ENCODE peak calls at places on chromosomes 7 and 10, in seven cellular contexts. Z, O, H, V, F, S and W are unnamed samples.

GRCh38 chr10:127034790-127035189 is 129.6 kb downstream of the DOCK1 start:
- DNase-seq in F (no peak), Z (no peak), O (no peak), H (no peak), V (no peak), S (no peak), W (no peak)

GRCh38 chr7:45657890-45658715 is 83.9 kb downstream of the ADCY1 start:
- DNase-seq in F (no peak), O (no peak), Z (no peak), S (no peak), H (no peak), V (no peak), W (no peak)

GRCh38 chr10:33386926-33387325 is 52.5 kb upstream of the NRP1 start:
- DNase-seq in S (no peak), H (peak), Z (no peak), V (no peak), F (peak), O (no peak), W (peak)

GRCh38 chr10:46523119-46523880 is 33.2 kb downstream of the GPRIN2 start:
- DNase-seq in O (no peak), H (peak), V (peak), F (no peak), Z (peak), S (peak), W (peak)

GRCh38 chr7:25752967-25753791 is 398.8 kb upstream of the NFE2L3 start:
- DNase-seq in O (no peak), V (no peak), Z (no peak), S (no peak), H (no peak), F (no peak), W (no peak)

GRCh38 chr7:138400400-138400886 is 59.6 kb upstream of the TRIM24 start:
- DNase-seq in Z (no peak), S (no peak), O (no peak), H (no peak), F (no peak), V (peak), W (no peak)

GRCh38 chr7:37510043-37510634 is 61.5 kb upstream of the ELMO1 start:
- DNase-seq in F (no peak), H (peak), V (peak), Z (no peak), S (peak), O (no peak), W (peak)

GRCh38 chr10:311901-312665 is 176.8 kb downstream of the ZMYND11 start:
- DNase-seq in H (no peak), F (no peak), V (no peak), Z (no peak), O (no peak), S (no peak), W (no peak)

GRCh38 chr10:103500481-103500880 is 7.0 kb downstream of the NEURL1 start:
- DNase-seq in Z (no peak), S (no peak), H (no peak), O (no peak), V (no peak), F (no peak), W (no peak)

GRCh38 chr10:3090914-3091313 is 23.6 kb downstream of the PFKP start:
- DNase-seq in V (peak), S (no peak), F (peak), H (peak), Z (peak), O (no peak), W (peak)

GRCh38 chr7:101173752-101174244 is 6.3 kb downstream of the NAT16 start:
- DNase-seq in V (peak), O (peak), S (peak), Z (no peak), H (no peak), F (no peak), W (no peak)

GRCh38 chr7:2554654-2555053 is 670 bp downstream of the BRAT1 start:
- DNase-seq in O (no peak), S (peak), Z (no peak), H (no peak), V (no peak), F (no peak), W (peak)

GRCh38 chr10:78600740-78601139 is 468.0 kb upstream of the ZMIZ1 start:
- DNase-seq in F (peak), Z (peak), V (no peak), O (no peak), H (peak), S (no peak), W (peak)

GRCh38 chr10:30219977-30220751 is 128.9 kb downstream of the MTPAP start:
- DNase-seq in H (no peak), S (no peak), F (peak), V (peak), Z (peak), O (no peak), W (peak)

GRCh38 chr7:47941136-47941844 is 7.0 kb downstream of the PKD1L1 start:
- DNase-seq in F (peak), V (peak), Z (peak), S (no peak), O (no peak), H (peak), W (peak)

GRCh38 chr10:21518629-21519321 is 6.7 kb downstream of the SKIDA1 start:
- DNase-seq in Z (no peak), F (peak), O (no peak), H (peak), S (no peak), V (no peak), W (peak)

GRCh38 chr10:70493660-70494234 is 15.2 kb downstream of the PALD1 start:
- DNase-seq in V (no peak), Z (no peak), O (no peak), S (no peak), H (no peak), F (no peak), W (no peak)

GRCh38 chr10:14084875-14085274 is 245.8 kb downstream of the FRMD4A start:
- DNase-seq in F (peak), O (no peak), V (peak), S (no peak), H (no peak), Z (no peak), W (no peak)

GRCh38 chr7:32670105-32670504 is 174.8 kb downstream of the AVL9 start:
- DNase-seq in S (no peak), F (peak), O (no peak), V (peak), H (peak), Z (peak), W (no peak)

GRCh38 chr10:115918812-115919211 is 354.2 kb downstream of the GFRA1 start:
- DNase-seq in F (peak), H (peak), O (no peak), S (no peak), V (peak), Z (peak), W (no peak)

GRCh38 chr7:50731703-50732582 is 50.8 kb downstream of the GRB10 start:
- DNase-seq in F (no peak), O (no peak), V (no peak), Z (no peak), H (no peak), S (no peak), W (no peak)

GRCh38 chr7:105319578-105319977 is 69.1 kb downstream of the SRPK2 start:
- DNase-seq in V (no peak), O (no peak), F (no peak), Z (no peak), S (no peak), H (no peak), W (no peak)

GRCh38 chr7:112180223-112180622 is 26.0 kb downstream of the DOCK4 start:
- DNase-seq in O (no peak), V (no peak), H (no peak), S (no peak), Z (no peak), F (no peak), W (no peak)

GRCh38 chr10:93437000-93437945 is 44.9 kb downstream of the MYOF start:
- DNase-seq in V (peak), F (peak), S (no peak), Z (peak), H (peak), O (no peak), W (peak)

GRCh38 chr10:118621304-118621942 is 26.0 kb upstream of the PRLHR start:
- DNase-seq in H (no peak), O (no peak), F (no peak), V (no peak), Z (no peak), S (peak), W (no peak)

GRCh38 chr10:118488710-118489497 is 106.5 kb downstream of the PRLHR start:
- DNase-seq in S (no peak), O (no peak), F (no peak), V (no peak), H (no peak), Z (no peak), W (no peak)

GRCh38 chr7:46559194-46559576 is 638.1 kb upstream of the IGFBP3 start:
- DNase-seq in S (no peak), H (peak), Z (peak), O (no peak), V (peak), F (peak), W (no peak)

GRCh38 chr7:28152594-28152993 is 28.0 kb downstream of the JAZF1 start:
- DNase-seq in Z (no peak), S (no peak), V (peak), F (no peak), H (no peak), O (no peak), W (no peak)

GRCh38 chr7:131057015-131057518 is 270.6 kb upstream of the MKLN1 start:
- DNase-seq in O (no peak), V (peak), Z (peak), H (peak), F (peak), S (no peak), W (peak)

GRCh38 chr7:20932785-20933184 is 146.1 kb upstream of the SP8 start:
- DNase-seq in Z (no peak), F (no peak), O (no peak), V (no peak), S (no peak), H (no peak), W (no peak)

GRCh38 chr7:24963218-24963617 is 16.8 kb downstream of the OSBPL3 start:
- DNase-seq in Z (peak), S (no peak), V (peak), O (no peak), F (peak), H (peak), W (peak)

GRCh38 chr7:159066816-159067601 is 77.7 kb downstream of the VIPR2 start:
- DNase-seq in S (no peak), O (no peak), H (no peak), Z (no peak), V (no peak), F (no peak), W (no peak)

GRCh38 chr7:146875222-146875785 is 758.7 kb downstream of the CNTNAP2 start:
- DNase-seq in O (no peak), Z (no peak), V (no peak), H (no peak), S (no peak), F (no peak), W (no peak)

GRCh38 chr7:20913853-20914252 is 127.2 kb upstream of the SP8 start:
- DNase-seq in Z (no peak), S (no peak), H (no peak), F (no peak), O (no peak), V (no peak), W (no peak)

GRCh38 chr10:71923138-71923692 is 41.0 kb upstream of the CHST3 start:
- DNase-seq in Z (no peak), H (no peak), S (no peak), V (no peak), F (no peak), O (no peak), W (no peak)

GRCh38 chr10:71918992-71919391 is 45.2 kb upstream of the CHST3 start:
- DNase-seq in H (no peak), F (no peak), S (no peak), V (no peak), O (no peak), Z (no peak), W (no peak)

GRCh38 chr10:71924771-71925170 is 39.4 kb upstream of the CHST3 start:
- DNase-seq in V (no peak), O (no peak), F (no peak), Z (no peak), H (no peak), S (no peak), W (no peak)

GRCh38 chr10:71920540-71921318 is 43.5 kb upstream of the CHST3 start:
- DNase-seq in H (peak), O (no peak), V (peak), F (no peak), S (no peak), Z (no peak), W (no peak)

GRCh38 chr10:71921319-71922027 is 42.7 kb upstream of the CHST3 start:
- DNase-seq in Z (no peak), H (peak), V (no peak), O (no peak), F (no peak), S (peak), W (no peak)
- H3K4me3 ChIP-seq in Z (no peak), H (no peak), V (no peak), O (no peak), F (no peak), S (no peak), W (no peak)

GRCh38 chr10:72260215-72260587 is 13.5 kb upstream of the DDIT4 start:
- DNase-seq in Z (no peak), S (no peak), H (no peak), V (no peak), F (no peak), O (no peak), W (no peak)
- H3K4me3 ChIP-seq in Z (no peak), S (no peak), H (no peak), V (no peak), F (no peak), O (peak), W (no peak)

GRCh38 chr10:45155784-45156183 is 155.1 kb downstream of the ZNF22 start:
- DNase-seq in F (no peak), O (no peak), Z (no peak), V (no peak), S (peak), H (no peak), W (no peak)

GRCh38 chr10:45152726-45153125 is 152.0 kb downstream of the ZNF22 start:
- DNase-seq in O (no peak), V (peak), F (peak), H (no peak), S (no peak), Z (no peak), W (no peak)

GRCh38 chr10:45154481-45154880 is 153.8 kb downstream of the ZNF22 start:
- DNase-seq in V (peak), O (no peak), F (peak), Z (no peak), H (no peak), S (no peak), W (no peak)

GRCh38 chr10:45151467-45152214 is 150.9 kb downstream of the ZNF22 start:
- DNase-seq in Z (no peak), H (no peak), V (no peak), S (no peak), F (no peak), O (no peak), W (no peak)

GRCh38 chr10:45150997-45151396 is 150.3 kb downstream of the ZNF22 start:
- DNase-seq in O (no peak), H (no peak), S (no peak), Z (no peak), V (no peak), F (no peak), W (no peak)
- H3K4me3 ChIP-seq in O (no peak), H (no peak), S (no peak), Z (no peak), V (no peak), F (no peak), W (no peak)

GRCh38 chr7:76259124-76260086 is 43.1 kb upstream of the HSPB1 start:
- DNase-seq in V (no peak), F (no peak), Z (no peak), H (no peak), S (peak), O (no peak), W (no peak)
- H3K4me3 ChIP-seq in V (peak), F (no peak), Z (no peak), H (no peak), S (peak), O (no peak), W (peak)

DNA sequence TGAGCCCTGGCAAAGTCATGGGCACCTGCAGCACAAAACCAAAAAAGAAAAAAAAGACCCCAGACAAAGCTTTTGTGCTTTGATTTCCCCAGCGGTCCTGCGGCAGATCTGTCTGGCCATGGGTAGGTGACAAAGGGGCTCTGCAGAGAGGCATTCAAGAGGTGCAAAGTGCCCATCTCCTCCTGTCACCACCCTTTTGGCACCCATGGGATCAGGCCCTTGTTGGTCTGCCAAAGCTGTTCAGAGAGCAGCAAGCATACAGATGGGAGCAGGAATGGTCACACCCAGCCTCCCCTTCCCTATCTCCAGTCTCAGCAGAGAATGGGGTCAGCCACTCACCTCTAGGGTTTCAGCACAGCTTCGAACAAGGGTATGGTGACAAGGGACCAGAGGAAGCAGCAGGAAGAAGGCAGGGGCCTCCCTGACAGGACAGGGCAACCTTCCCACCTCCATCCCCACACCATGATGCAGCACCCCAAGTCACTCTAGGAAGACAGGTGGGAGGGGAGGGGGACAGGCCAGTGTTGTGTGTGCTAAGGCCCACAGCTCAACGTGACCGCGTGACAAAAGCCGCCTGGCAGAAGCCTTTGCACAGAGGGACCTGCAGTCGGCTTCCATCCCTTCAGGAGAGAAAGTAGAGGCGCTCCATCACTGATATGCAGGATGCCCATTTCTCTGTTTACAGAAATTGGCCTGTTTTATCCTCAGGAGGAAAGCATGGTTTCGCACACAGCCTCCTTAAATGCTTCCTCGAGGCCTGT is 6.3 kb downstream of the CAMK2G start:
- DNase-seq in S (no peak), O (no peak), V (no peak), Z (no peak), H (no peak), F (no peak), W (no peak)
- H3K4me3 ChIP-seq in S (no peak), O (no peak), V (no peak), Z (no peak), H (no peak), F (no peak), W (no peak)

DNA sequence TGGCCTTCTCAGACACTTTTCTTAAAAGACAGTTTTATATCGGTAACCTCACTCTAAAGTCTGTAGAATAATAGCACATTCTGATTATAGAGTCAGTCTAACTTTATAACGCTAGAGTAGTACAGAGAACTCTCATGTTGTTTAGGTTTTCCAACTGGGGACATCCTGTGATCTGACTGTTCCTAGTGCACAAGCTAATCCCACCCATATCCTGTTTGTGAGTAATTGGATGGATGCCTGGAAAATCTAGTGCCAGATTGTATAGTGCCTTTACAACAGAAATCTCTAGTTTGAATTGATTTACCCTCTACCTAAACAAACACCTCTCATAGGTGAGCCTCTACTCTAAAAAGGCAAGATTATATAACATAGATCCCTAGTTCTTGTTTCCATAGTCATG is 107.4 kb downstream of the ZEB1 start:
- DNase-seq in V (peak), F (peak), Z (peak), O (no peak), H (peak), S (no peak), W (peak)
- H3K4me3 ChIP-seq in V (peak), F (no peak), Z (no peak), O (no peak), H (no peak), S (no peak), W (no peak)